ENCODE peak calls at places on chromosomes 2 and 18, in nine cellular contexts. I is WERI-Rb-1; Z is MM.1S; K is CD4-positive, alpha-beta T cell; S is activated CD4-positive, alpha-beta T cell treated with anti-CD3 and anti-CD28 coated beads, Interleukin-2, amount 50 U/mL, for 4 hours; Q is NCI-H1694; R is cardiac muscle cell; M is NCI-H2081; D is activated naive CD8-positive, alpha-beta T cell treated with anti-CD3 and anti-CD28 coated beads, Interleukin-2, amount 50 U/mL, for 16 hours. U is an unnamed sample.

GRCh38 chr2:68193774-68194372 is 36.2 kb downstream of the PNO1 start:
- DNase-seq in I (no peak), Z (no peak), K (no peak), S (no peak), Q (no peak), R (no peak), M (no peak), D (no peak), U (peak; percentile 66)

GRCh38 chr2:21148718-21149117 is 24.9 kb downstream of the TDRD15 start:
- DNase-seq in I (no peak), Z (no peak), K (no peak), S (no peak), Q (no peak), R (no peak), M (no peak), D (no peak), U (no peak)

GRCh38 chr2:112220186-112220585 is 34.7 kb downstream of the ZC3H8 start:
- DNase-seq in I (no peak), Z (no peak), K (no peak), S (no peak), Q (no peak), R (no peak), M (no peak), D (no peak), U (no peak)

GRCh38 chr2:72951303-72952095 is 34.2 kb downstream of the EMX1 start:
- DNase-seq in I (no peak), Z (no peak), K (no peak), S (no peak), Q (no peak), R (no peak), M (no peak), D (no peak), U (no peak)

GRCh38 chr2:218622606-218623238 is 15.0 kb downstream of the PLCD4 start:
- DNase-seq in I (no peak), Z (no peak), K (no peak), S (no peak), Q (no peak), R (no peak), M (no peak), D (no peak), U (no peak)

GRCh38 chr2:241238693-241239198 is 50.3 kb downstream of the ANO7 start:
- DNase-seq in I (peak; percentile 3), Z (no peak), K (no peak), S (no peak), Q (no peak), R (no peak), M (no peak), D (no peak), U (no peak)

GRCh38 chr18:63302647-63303405 is 16.7 kb downstream of the BCL2 start:
- DNase-seq in I (no peak), Z (no peak), K (no peak), S (no peak), Q (no peak), R (no peak), M (no peak), D (no peak), U (no peak)

GRCh38 chr18:75548353-75548752 is 120.8 kb upstream of the SMIM21 start:
- DNase-seq in I (no peak), Z (peak; percentile 35), K (no peak), S (no peak), Q (peak; percentile 4), R (no peak), M (peak; percentile 14), D (no peak), U (no peak)

GRCh38 chr2:146323564-146323963 is 1521.3 kb upstream of the ACVR2A start:
- DNase-seq in I (no peak), Z (no peak), K (no peak), S (no peak), Q (no peak), R (no peak), M (no peak), D (no peak), U (peak; percentile 53)

GRCh38 chr2:56123538-56123937 is 60.3 kb upstream of the CCDC85A start:
- DNase-seq in I (no peak), Z (no peak), K (no peak), S (no peak), Q (no peak), R (no peak), M (no peak), D (no peak), U (no peak)

GRCh38 chr2:239826786-239827510 is 198.2 kb downstream of the NDUFA10 start:
- DNase-seq in I (no peak), Z (no peak), K (no peak), S (no peak), Q (no peak), R (no peak), M (no peak), D (no peak), U (no peak)

GRCh38 chr2:26325851-26326250 is 20.1 kb upstream of the SELENOI start:
- DNase-seq in I (no peak), Z (no peak), K (no peak), S (no peak), Q (no peak), R (no peak), M (no peak), D (no peak), U (peak; percentile 43)

GRCh38 chr2:194672994-194673393 is 984.0 kb upstream of the SLC39A10 start:
- DNase-seq in I (no peak), Z (no peak), K (no peak), S (no peak), Q (no peak), R (no peak), M (no peak), D (no peak), U (no peak)

GRCh38 chr2:182499706-182500470 is 73.1 kb upstream of the PDE1A start:
- DNase-seq in I (no peak), Z (no peak), K (no peak), S (no peak), Q (no peak), R (no peak), M (no peak), D (no peak), U (no peak)

GRCh38 chr2:61356958-61357350 is 113.9 kb downstream of the USP34 start:
- DNase-seq in I (no peak), Z (no peak), K (no peak), S (no peak), Q (no peak), R (no peak), M (no peak), D (no peak), U (peak; percentile 46)

GRCh38 chr2:230952226-230952956 is 27.3 kb upstream of the GPR55 start:
- DNase-seq in I (no peak), Z (no peak), K (no peak), S (no peak), Q (no peak), R (no peak), M (no peak), D (no peak), U (no peak)

GRCh38 chr2:150542692-150543091 is 55.2 kb upstream of the RND3 start:
- DNase-seq in I (no peak), Z (no peak), K (no peak), S (no peak), Q (no peak), R (no peak), M (no peak), D (no peak), U (no peak)

GRCh38 chr2:164061129-164061746 is 325.4 kb upstream of the FIGN start:
- DNase-seq in I (peak; percentile 49), Z (peak; percentile 57), K (no peak), S (no peak), Q (peak; percentile 59), R (peak; percentile 65), M (peak; percentile 54), D (no peak), U (peak; percentile 34)

GRCh38 chr2:39203382-39203781 is 40.4 kb downstream of the CDKL4 start:
- DNase-seq in I (no peak), Z (no peak), K (no peak), S (no peak), Q (no peak), R (no peak), M (no peak), D (no peak), U (no peak)

GRCh38 chr18:35478520-35479435 is 19.0 kb downstream of the INO80C start:
- DNase-seq in I (no peak), Z (no peak), K (no peak), S (no peak), Q (no peak), R (no peak), M (no peak), D (peak; percentile 7), U (peak; percentile 88)

GRCh38 chr2:69204654-69205053 is 182.4 kb downstream of the GFPT1 start:
- DNase-seq in I (no peak), Z (no peak), K (no peak), S (no peak), Q (no peak), R (no peak), M (no peak), D (no peak), U (no peak)

U was measured in astrocyte of the spinal cord.